ENCODE peak calls at places on chromosomes 3 and 15, in six cellular contexts. K is transverse colon; D is HEK293T; R is stimulated activated CD8-positive, alpha-beta memory T cell treated with anti-CD3 and anti-CD28 coated beads, Interleukin-4, amount 100 ng/mL, for 4 hours; V is GOT3; O is activated CD4-positive, CD25-positive, alpha-beta regulatory T cell treated with anti-CD3 and anti-CD28 coated beads, Interleukin-2, amount 50 U/mL, for 72 hours. Z is an unnamed sample.
A peak's percentile ranks its signal among the peaks of the same experiment; 100 is the strongest.

GRCh38 chr3:180594631-180595348 is 7.2 kb upstream of the TTC14 start:
- DNase-seq in K (no peak), D (no peak), O (no peak), V (no peak), R (no peak), Z (peak; percentile 7)

GRCh38 chr3:170258105-170258487 is 35.9 kb downstream of the PRKCI start:
- DNase-seq in O (no peak), K (no peak), V (no peak), D (no peak), R (no peak), Z (no peak)

GRCh38 chr15:58678683-58679082 is 70.8 kb downstream of the ADAM10 start:
- DNase-seq in R (no peak), V (no peak), D (no peak), K (no peak), O (no peak), Z (no peak)

GRCh38 chr3:97896129-97896528 is 74.3 kb downstream of the CRYBG3 start:
- DNase-seq in R (no peak), K (no peak), O (no peak), V (no peak), D (no peak), Z (no peak)

GRCh38 chr3:8001712-8002111 is 499.9 kb upstream of the LMCD1 start:
- DNase-seq in O (no peak), D (no peak), K (no peak), V (no peak), R (no peak), Z (no peak)

GRCh38 chr15:66138096-66138783 is 115.3 kb downstream of the MEGF11 start:
- DNase-seq in O (no peak), K (no peak), V (no peak), R (no peak), D (no peak), Z (peak; percentile 33)

GRCh38 chr3:132180337-132180791 is 136.8 kb upstream of the ACP3 start:
- DNase-seq in K (no peak), R (no peak), V (no peak), D (peak; percentile 45), O (no peak), Z (peak; percentile 45)

GRCh38 chr3:99410789-99411311 is 227.5 kb upstream of the COL8A1 start:
- DNase-seq in K (no peak), O (no peak), V (no peak), R (no peak), D (no peak), Z (peak; percentile 37)

GRCh38 chr3:155554777-155555445 is 190.0 kb downstream of the PLCH1 start:
- DNase-seq in O (no peak), K (no peak), D (no peak), R (no peak), V (no peak), Z (no peak)

GRCh38 chr3:14121859-14122258 is 2.8 kb downstream of the CHCHD4 start:
- DNase-seq in K (no peak), D (no peak), R (no peak), V (no peak), O (no peak), Z (no peak)

GRCh38 chr15:89406756-89407650 is 72.4 kb upstream of the POLG start:
- DNase-seq in K (no peak), D (no peak), R (no peak), V (no peak), O (no peak), Z (no peak)

GRCh38 chr15:52790166-52790708 is at the start of gene ONECUT1:
- DNase-seq in D (peak; percentile 83), O (peak; percentile 66), K (peak; percentile 50), V (no peak), R (no peak), Z (peak; percentile 17)